ENCODE peak calls at places on chromosomes 6 and 20, in ten cellular contexts. E, L, Y, A, Z, F, R, W, I and N are unnamed samples. For H3K4me1, the result is how much of the 10 kb centered on the place peaks cover.

GRCh38 chr20:59771506-59772372 is 161.7 kb downstream of the SYCP2 start:
- DNase-seq in Z (no peak), W (no peak), F (peak), R (no peak), E (no peak), Y (no peak), I (no peak), L (no peak), A (no peak), N (no peak)

GRCh38 chr20:20939006-20939405 is 167.2 kb downstream of the LINC00237 start:
- DNase-seq in L (no peak), Z (no peak), I (no peak), W (no peak), E (no peak), A (no peak), R (no peak), F (no peak), Y (no peak), N (no peak)

GRCh38 chr6:44029489-44030185 is 97.6 kb downstream of the MRPL14 start:
- DNase-seq in F (no peak), Y (no peak), R (no peak), W (no peak), Z (no peak), E (peak), A (no peak), L (no peak), I (no peak), N (no peak)

GRCh38 chr6:38239719-38240451 is 399.8 kb downstream of the BTBD9 start:
- DNase-seq in Y (no peak), Z (no peak), W (no peak), F (no peak), L (no peak), A (no peak), I (no peak), R (no peak), E (peak), N (no peak)

GRCh38 chr6:90288404-90288803 is 8.2 kb downstream of the BACH2 start:
- DNase-seq in E (peak), Y (no peak), A (no peak), Z (no peak), L (no peak), I (no peak), W (no peak), R (no peak), F (no peak), N (no peak)

GRCh38 chr6:87333591-87334181 is 4.6 kb upstream of the GJB7 start:
- DNase-seq in Y (no peak), W (no peak), E (peak), I (no peak), R (peak), L (no peak), Z (no peak), A (no peak), F (no peak), N (no peak)

GRCh38 chr6:38909020-38909730 is 139.4 kb upstream of the GLP1R start:
- DNase-seq in R (no peak), E (no peak), L (no peak), I (no peak), Y (no peak), A (no peak), Z (no peak), F (no peak), W (no peak), N (no peak)

GRCh38 chr6:27669798-27670301 is 196.9 kb upstream of the ZNF184 start:
- DNase-seq in R (no peak), E (no peak), F (no peak), Y (no peak), Z (no peak), W (no peak), I (no peak), A (no peak), L (no peak), N (no peak)

GRCh38 chr20:36548006-36548315 is 6.6 kb downstream of the MYL9 start:
- DNase-seq in R (peak), Y (no peak), I (peak), Z (no peak), W (no peak), A (peak), E (no peak), F (no peak), L (peak), N (no peak)

GRCh38 chr20:61488030-61488429 is 236.0 kb downstream of the CDH4 start:
- DNase-seq in W (no peak), F (no peak), Y (no peak), R (no peak), E (no peak), A (no peak), L (no peak), Z (no peak), I (no peak), N (no peak)

GRCh38 chr6:47483516-47483852 is 5.9 kb downstream of the CD2AP start:
- DNase-seq in E (no peak), A (no peak), Z (no peak), Y (no peak), I (no peak), F (no peak), W (no peak), L (no peak), R (no peak), N (no peak)

GRCh38 chr20:63752411-63753101 is 13.0 kb downstream of the SLC2A4RG start:
- DNase-seq in R (no peak), Y (no peak), A (no peak), F (peak), L (peak), Z (no peak), E (no peak), I (no peak), W (no peak), N (no peak)

GRCh38 chr6:157840776-157841175 is 17.7 kb downstream of the SNX9 start:
- DNase-seq in Y (no peak), R (no peak), Z (no peak), E (peak), I (no peak), W (no peak), L (no peak), F (no peak), A (no peak), N (no peak)

GRCh38 chr20:20407891-20408805 is 40.2 kb downstream of the INSM1 start:
- DNase-seq in A (no peak), L (no peak), Y (no peak), I (no peak), W (no peak), E (peak), R (no peak), Z (no peak), F (no peak), N (peak)

GRCh38 chr6:135503703-135504475 is 6.3 kb upstream of the AHI1 start:
- DNase-seq in W (no peak), R (no peak), L (no peak), F (no peak), A (no peak), Z (no peak), Y (no peak), E (peak), I (no peak), N (no peak)

GRCh38 chr20:57268399-57269076 is 2.1 kb upstream of the BMP7 start:
- DNase-seq in Y (no peak), A (no peak), E (no peak), W (no peak), Z (no peak), I (no peak), F (no peak), L (no peak), R (no peak), N (no peak)

GRCh38 chr6:150320450-150320849 is 48.4 kb upstream of the IYD start:
- DNase-seq in E (no peak), F (no peak), L (peak), W (peak), A (no peak), I (peak), R (no peak), Z (no peak), Y (no peak), N (no peak)

GRCh38 chr20:62587757-62588402 is 54.4 kb upstream of the SLCO4A1 start:
- DNase-seq in I (peak), W (no peak), F (peak), R (no peak), Z (no peak), E (no peak), L (no peak), A (no peak), Y (no peak), N (no peak)

GRCh38 chr20:35648836-35649235 is 15.9 kb downstream of the CPNE1 start:
- DNase-seq in Z (no peak), R (no peak), L (no peak), F (no peak), W (no peak), E (peak), A (no peak), Y (no peak), I (no peak), N (no peak)

GRCh38 chr20:19336601-19337000 is 124.2 kb downstream of the SLC24A3 start:
- DNase-seq in R (no peak), F (no peak), W (no peak), I (no peak), Z (no peak), E (no peak), L (no peak), A (no peak), Y (no peak), N (no peak)

GRCh38 chr20:43058077-43058476 is 131.6 kb downstream of the PTPRT start:
- DNase-seq in R (no peak), W (no peak), L (no peak), I (no peak), Z (no peak), A (no peak), F (no peak), Y (no peak), E (no peak), N (no peak)

GRCh38 chr20:63737940-63738686 is 1.5 kb upstream of the SLC2A4RG start:
- DNase-seq in E (no peak), I (no peak), A (no peak), Y (no peak), F (peak), W (no peak), Z (peak), R (peak), L (peak), N (no peak)

GRCh38 chr6:40965046-40965445 is 74.0 kb downstream of the UNC5CL start:
- DNase-seq in Z (no peak), I (no peak), F (no peak), W (no peak), Y (no peak), L (no peak), R (no peak), A (no peak), E (peak), N (no peak)

GRCh38 chr20:1712634-1713625 is 55.4 kb upstream of the SIRPG start:
- DNase-seq in L (no peak), E (no peak), I (no peak), R (no peak), W (no peak), Y (no peak), F (no peak), Z (no peak), A (no peak), N (no peak)

GRCh38 chr6:27836080-27836782 is 76.0 kb downstream of the OR2B2 start:
- DNase-seq in Z (no peak), R (peak), W (no peak), F (no peak), Y (no peak), L (no peak), I (no peak), A (no peak), E (no peak), N (no peak)

GRCh38 chr6:2818593-2818992 is 23.1 kb downstream of the SERPINB1 start:
- DNase-seq in W (no peak), Z (peak), A (no peak), F (no peak), I (no peak), R (no peak), L (no peak), Y (no peak), E (peak), N (no peak)

GRCh38 chr20:16437387-16437990 is 135.8 kb downstream of the KIF16B start:
- DNase-seq in F (no peak), E (no peak), Z (no peak), I (no peak), L (no peak), R (no peak), W (no peak), A (no peak), Y (no peak), N (no peak)

GRCh38 chr20:11979306-11980128 is 61.8 kb downstream of the BTBD3 start:
- DNase-seq in E (no peak), Y (no peak), R (no peak), A (peak), F (no peak), W (no peak), Z (no peak), I (no peak), L (no peak), N (no peak)

GRCh38 chr6:14639983-14640599 is 522.5 kb downstream of the CD83 start:
- DNase-seq in Y (no peak), Z (no peak), I (no peak), R (no peak), E (peak), W (no peak), L (no peak), A (peak), F (no peak), N (no peak)

GRCh38 chr6:142856607-142856856 is 88.4 kb downstream of the HIVEP2 start:
- DNase-seq in I (no peak), R (no peak), L (no peak), E (no peak), A (no peak), Y (no peak), W (no peak), Z (no peak), F (no peak), N (no peak)

GRCh38 chr6:81612136-81612535 is 140.3 kb downstream of the TENT5A start:
- DNase-seq in R (no peak), L (no peak), A (no peak), Z (no peak), Y (no peak), E (no peak), W (no peak), I (no peak), F (no peak), N (no peak)

GRCh38 chr6:22062807-22063408 is 233.9 kb downstream of the PRL start:
- DNase-seq in L (no peak), F (peak), E (no peak), Z (no peak), A (no peak), R (no peak), W (no peak), I (no peak), Y (no peak), N (no peak)

GRCh38 chr6:12516070-12516469 is 200.5 kb upstream of the PHACTR1 start:
- DNase-seq in R (no peak), L (no peak), Y (no peak), E (no peak), Z (peak), I (no peak), F (no peak), A (no peak), W (no peak), N (no peak)

GRCh38 chr6:28867078-28867414 is 56.7 kb downstream of the TRIM27 start:
- DNase-seq in Y (no peak), L (no peak), Z (no peak), W (no peak), A (no peak), E (peak), F (no peak), I (no peak), R (no peak), N (no peak)

GRCh38 chr20:40697466-40697987 is 8.5 kb upstream of the MAFB start:
- DNase-seq in E (no peak), I (peak), Z (no peak), A (no peak), W (no peak), R (no peak), Y (no peak), F (no peak), L (no peak), N (no peak)

GRCh38 chr6:30067460-30068139 is 602 bp downstream of the PPP1R11 start:
- DNase-seq in L (no peak), R (no peak), Y (no peak), E (no peak), F (no peak), Z (no peak), A (peak), W (no peak), I (peak), N (no peak)

GRCh38 chr6:133623065-133623464 is 265.8 kb upstream of the TCF21 start:
- DNase-seq in Z (no peak), E (peak), R (no peak), Y (no peak), A (no peak), L (no peak), I (no peak), F (no peak), W (no peak), N (peak)

GRCh38 chr6:48671506-48671905 is 560.5 kb upstream of the PTCHD4 start:
- DNase-seq in F (no peak), A (no peak), I (no peak), R (no peak), Y (no peak), L (no peak), E (peak), Z (no peak), W (no peak), N (peak)

GRCh38 chr20:58141971-58142842 is 86.2 kb downstream of the ANKRD60 start:
- DNase-seq in A (no peak), W (no peak), F (no peak), I (no peak), R (no peak), L (no peak), Z (no peak), E (no peak), Y (no peak), N (no peak)

DNA sequence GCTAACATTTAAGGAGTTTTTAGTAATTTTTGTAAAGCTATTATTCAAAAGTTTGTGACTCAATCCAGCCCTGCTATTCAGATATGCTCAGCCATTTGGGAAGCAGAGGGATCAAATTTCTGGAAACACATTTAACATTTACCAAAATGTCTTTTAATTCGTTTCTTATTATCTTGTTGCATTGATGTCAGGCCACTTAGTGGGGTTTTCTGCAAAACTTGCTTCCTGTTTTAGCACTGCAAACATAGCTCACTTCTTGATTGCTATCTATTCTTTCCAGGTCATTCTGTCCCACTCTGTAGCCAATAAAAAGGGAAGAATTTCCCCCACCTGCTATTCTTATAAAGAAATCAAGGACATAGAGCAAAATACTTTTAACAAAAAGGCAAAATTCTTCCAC is 176.9 kb upstream of the SUPT3H start:
- DNase-seq in Y (no peak), E (peak), I (no peak), Z (no peak), W (no peak), R (no peak), L (no peak), A (no peak), F (no peak), N (no peak)
- H3K4me1 ChIP-seq in Y (under half), E (under half), I (under half), Z (under half), W (under half), R (under half), L (under half), A (under half), F (under half), N (under half)

DNA sequence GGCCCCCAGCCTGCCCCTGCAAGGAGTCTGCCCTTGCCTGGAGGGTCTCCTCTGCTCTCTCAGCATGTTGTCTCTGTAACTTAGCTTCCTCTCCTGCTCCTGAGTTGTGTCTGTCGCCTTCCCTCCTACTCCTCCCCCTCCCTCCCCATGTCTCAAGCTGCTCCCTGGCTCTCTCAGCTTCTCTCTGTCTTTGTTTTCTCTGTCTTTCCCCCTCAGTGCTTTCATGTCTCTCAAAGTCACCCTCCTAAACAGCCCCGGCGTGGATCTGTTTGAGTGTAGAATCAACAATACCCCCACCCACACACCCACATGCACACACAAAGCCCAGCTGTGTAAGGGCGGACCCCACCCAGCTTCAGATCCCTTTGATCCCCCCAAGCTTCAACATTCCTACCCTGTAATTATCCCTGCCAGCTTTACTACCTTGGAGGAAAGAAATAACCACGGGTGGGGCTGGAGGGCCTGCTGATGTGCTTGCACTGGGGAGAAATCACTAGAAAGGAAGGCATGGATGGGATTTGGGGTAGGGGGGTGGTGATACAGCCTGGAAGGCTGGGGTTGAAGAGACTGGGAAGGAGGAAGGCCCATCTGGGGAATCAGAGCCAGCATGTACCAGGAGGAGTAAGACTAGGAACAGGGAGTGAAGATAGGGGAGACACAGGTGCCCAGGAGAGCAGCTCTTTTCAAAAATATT is 1.0 kb upstream of the LY6G6D start:
- DNase-seq in F (no peak), Y (no peak), Z (peak), L (no peak), I (no peak), A (no peak), W (no peak), E (no peak), R (no peak), N (no peak)
- H3K4me1 ChIP-seq in F (under half), Y (under half), Z (under half), L (under half), I (under half), A (under half), W (under half), E (under half), R (under half), N (under half)

GRCh38 chr20:47411161-47411560 is 54.7 kb upstream of the ZMYND8 start:
- DNase-seq in A (no peak), Y (no peak), R (no peak), Z (no peak), E (no peak), I (no peak), W (peak), F (no peak), L (peak), N (no peak)

GRCh38 chr20:47413189-47413588 is 56.7 kb upstream of the ZMYND8 start:
- DNase-seq in F (no peak), I (no peak), Y (no peak), R (peak), L (no peak), Z (no peak), A (no peak), W (no peak), E (no peak), N (no peak)

GRCh38 chr20:47417245-47418060 is 61.0 kb upstream of the ZMYND8 start:
- DNase-seq in L (no peak), Y (no peak), A (no peak), R (no peak), I (no peak), Z (no peak), W (no peak), E (no peak), F (no peak), N (no peak)

GRCh38 chr20:47406849-47407682 is 50.6 kb upstream of the ZMYND8 start:
- DNase-seq in Z (no peak), R (no peak), W (no peak), L (no peak), E (peak), I (no peak), Y (no peak), A (no peak), F (no peak), N (no peak)

DNA sequence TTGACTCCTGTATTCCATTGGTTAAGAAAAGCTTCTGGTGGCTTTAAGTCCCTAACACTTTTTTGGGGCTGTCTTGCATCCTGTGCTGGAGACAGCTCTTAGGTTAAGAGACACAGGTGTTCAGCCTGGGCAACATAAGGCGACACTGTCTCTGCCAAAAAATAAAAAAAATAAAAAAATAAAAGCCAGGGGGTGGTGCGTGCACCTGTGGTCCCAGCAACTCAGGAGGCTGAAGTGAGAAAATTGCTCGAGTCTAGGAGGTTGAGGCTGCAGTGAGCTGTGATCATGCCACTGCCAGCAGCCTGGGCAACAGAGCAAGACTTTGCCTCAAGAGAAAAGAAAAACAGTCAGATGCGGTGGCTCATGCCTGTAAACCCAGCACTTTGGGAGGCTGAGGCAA is 55.6 kb upstream of the ZMYND8 start:
- DNase-seq in Z (peak), A (no peak), F (no peak), W (no peak), R (peak), I (no peak), Y (no peak), E (no peak), L (no peak), N (no peak)
- H3K4me1 ChIP-seq in Z (under half), A (under half), F (under half), W (half or more), R (half or more), I (under half), Y (under half), E (under half), L (under half), N (under half)

GRCh38 chr6:7145269-7146078 is 37.7 kb downstream of the RREB1 start:
- DNase-seq in I (no peak), Z (peak), L (no peak), A (no peak), Y (no peak), E (no peak), W (no peak), R (no peak), F (no peak), N (no peak)
- H3K4me1 ChIP-seq in I (half or more), Z (under half), L (half or more), A (under half), Y (under half), E (under half), W (half or more), R (under half), F (half or more), N (half or more)